ENCODE peak calls at places on chromosome 16, in five cellular contexts. W, B, J, U and I are unnamed samples.

GRCh38 chr16:59591480-59591879 is 857.4 kb upstream of the GOT2 start:
- DNase-seq in W (peak), J (no peak), U (no peak), B (no peak), I (peak)

GRCh38 chr16:19223235-19223847 is 55.3 kb downstream of the SYT17 start:
- DNase-seq in B (no peak), U (no peak), W (no peak), J (peak), I (no peak)

GRCh38 chr16:84740596-84741071 is 40.8 kb downstream of the USP10 start:
- DNase-seq in J (no peak), B (no peak), W (no peak), U (no peak), I (no peak)

GRCh38 chr16:78235168-78235800 is 135.8 kb downstream of the WWOX start:
- DNase-seq in J (peak), U (peak), B (peak), W (peak), I (peak)

GRCh38 chr16:75702247-75702646 is 986 bp upstream of the DUXB start:
- DNase-seq in W (no peak), B (no peak), J (no peak), U (no peak), I (no peak)

GRCh38 chr16:85279874-85280545 is 167.7 kb upstream of the CIBAR2 start:
- DNase-seq in W (no peak), B (no peak), U (no peak), J (no peak), I (no peak)

GRCh38 chr16:57477531-57478202 is 8.6 kb downstream of the DOK4 start:
- DNase-seq in U (no peak), B (no peak), W (no peak), J (no peak), I (no peak)

GRCh38 chr16:57984443-57985203 is 13.7 kb upstream of the CNGB1 start:
- DNase-seq in U (peak), J (peak), B (peak), W (peak), I (no peak)

GRCh38 chr16:69077251-69077650 is 28.2 kb upstream of the HAS3 start:
- DNase-seq in U (no peak), B (no peak), J (no peak), W (peak), I (peak)

GRCh38 chr16:73713301-73713700 is 583.3 kb upstream of the PSMD7 start:
- DNase-seq in U (no peak), W (no peak), J (no peak), B (no peak), I (no peak)

GRCh38 chr16:733382-734207 is 6.7 kb downstream of the HAGHL start:
- DNase-seq in J (peak), U (peak), W (no peak), B (no peak), I (no peak)

GRCh38 chr16:84484579-84485254 is 19.7 kb downstream of the MEAK7 start:
- DNase-seq in U (no peak), W (peak), J (no peak), B (peak), I (no peak)

GRCh38 chr16:1102921-1103648 is 7.0 kb upstream of the C1QTNF8 start:
- DNase-seq in U (peak), B (no peak), W (no peak), J (peak), I (peak)

GRCh38 chr16:84730406-84731106 is 30.8 kb downstream of the USP10 start:
- DNase-seq in U (peak), B (peak), J (peak), W (peak), I (peak)

GRCh38 chr16:11503566-11503965 is 83.2 kb downstream of the LITAF start:
- DNase-seq in J (no peak), B (no peak), U (no peak), W (no peak), I (no peak)

GRCh38 chr16:84054916-84055315 is 12.3 kb upstream of the SLC38A8 start:
- DNase-seq in B (no peak), U (no peak), J (no peak), W (no peak), I (no peak)

GRCh38 chr16:28280881-28281836 is 11.2 kb upstream of the SBK1 start:
- DNase-seq in U (no peak), W (no peak), B (no peak), J (peak), I (no peak)
- TF ChIP-seq CTCF in U (no peak), W (no peak), B (no peak), J (no peak), I (no peak)

GRCh38 chr16:4271176-4272113 is 1.4 kb downstream of the TFAP4 start:
- DNase-seq in U (peak), J (peak), W (peak), B (peak), I (peak)

GRCh38 chr16:4270595-4270994 is 2.2 kb downstream of the TFAP4 start:
- DNase-seq in W (no peak), J (peak), U (no peak), B (no peak), I (no peak)

GRCh38 chr16:4272114-4272954 is 489 bp downstream of the TFAP4 start:
- DNase-seq in J (no peak), U (no peak), B (no peak), W (peak), I (no peak)

GRCh38 chr16:4275861-4276260 is 3.0 kb upstream of the TFAP4 start:
- DNase-seq in W (no peak), B (no peak), J (no peak), U (no peak), I (no peak)

DNA sequence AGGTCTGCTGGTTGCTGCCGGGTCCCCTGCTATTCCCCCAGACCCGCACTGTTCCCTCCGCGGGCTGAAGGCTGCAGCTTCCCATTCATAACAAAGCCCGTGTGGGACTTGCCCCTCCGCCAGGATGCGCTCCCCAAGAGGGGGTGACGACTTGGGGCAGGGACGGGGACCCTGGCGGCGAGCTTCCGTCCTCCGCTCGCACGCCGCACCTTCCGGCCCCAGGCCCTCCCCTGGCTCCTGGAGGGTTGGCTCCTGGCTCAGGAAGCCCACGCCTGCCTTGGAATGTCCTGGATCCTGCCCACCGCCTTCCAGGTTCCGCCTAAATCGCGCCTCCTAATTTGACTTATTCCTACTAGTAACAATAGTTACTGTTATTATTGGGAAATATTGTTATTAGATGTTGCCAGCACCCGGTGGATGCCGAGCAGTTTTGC is 1.1 kb upstream of the TFAP4 start:
- DNase-seq in U (peak), J (peak), W (peak), B (no peak), I (peak)
- TF ChIP-seq CTCF in U (peak), J (peak), W (peak), B (peak), I (peak)

GRCh38 chr16:30650369-30651123 is at the start of gene PRR14:
- DNase-seq in U (peak), J (peak), B (peak), W (peak), I (peak)
- TF ChIP-seq CTCF in U (no peak), J (no peak), B (peak), W (no peak), I (peak)

GRCh38 chr16:62208934-62209333 is 172.7 kb upstream of the CDH8 start:
- DNase-seq in U (no peak), W (no peak), B (no peak), J (no peak), I (no peak)

DNA sequence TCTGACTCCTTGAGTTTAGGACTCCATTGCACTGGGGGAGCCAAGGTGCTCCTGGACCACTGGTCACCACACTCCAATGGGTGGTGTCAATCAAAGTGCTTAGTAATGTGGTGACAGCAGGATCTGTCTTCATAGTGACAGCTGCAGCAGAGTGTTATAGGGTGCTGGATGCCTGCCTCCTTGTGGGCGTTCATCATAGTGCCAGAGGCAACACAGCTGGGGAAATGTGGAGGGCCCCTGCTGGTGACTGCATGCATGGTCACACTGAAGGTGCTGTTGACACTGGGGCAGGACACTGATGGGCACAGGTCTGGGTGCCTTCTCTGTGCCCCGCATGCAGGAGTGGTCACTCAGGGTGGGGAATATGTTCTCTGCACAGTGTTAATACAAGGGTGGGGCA is 177.5 kb upstream of the CDH8 start:
- DNase-seq in U (no peak), W (no peak), B (no peak), J (no peak), I (no peak)
- TF ChIP-seq CTCF in U (no peak), W (no peak), B (no peak), J (no peak), I (no peak)